ENCODE peak calls at places on chromosomes 11 and 22, in eight cellular contexts. K is right cardiac atrium; H is foreskin keratinocyte; F is cardiac muscle cell; P is adrenal gland; R is left lung; L is thoracic aorta; T is effector memory CD4-positive, alpha-beta T cell. W is an unnamed sample.
A peak's percentile ranks its signal among the peaks of the same experiment; 100 is the strongest.

GRCh38 chr11:45599161-45599943 is 66.1 kb downstream of the CHST1 start:
- DNase-seq in K (no peak), H (no peak), F (no peak), P (no peak), R (no peak), L (no peak), T (no peak), W (no peak)

GRCh38 chr11:112172362-112172994 is 2.8 kb upstream of the BCO2 start:
- DNase-seq in K (no peak), H (peak; percentile 43), F (no peak), P (no peak), R (no peak), L (no peak), T (no peak), W (no peak)

GRCh38 chr11:46345131-46345597 is 2.1 kb upstream of the DGKZ start:
- DNase-seq in K (peak; percentile 88), H (peak; percentile 88), F (no peak), P (peak; percentile 61), R (peak; percentile 91), L (no peak), T (no peak), W (no peak)

GRCh38 chr11:120346233-120346632 is 10.0 kb downstream of the ARHGEF12 start:
- DNase-seq in K (no peak), H (no peak), F (no peak), P (no peak), R (no peak), L (no peak), T (no peak), W (no peak)

GRCh38 chr11:74284466-74284865 is 27.0 kb downstream of the P4HA3 start:
- DNase-seq in K (no peak), H (no peak), F (no peak), P (no peak), R (no peak), L (no peak), T (no peak), W (no peak)

GRCh38 chr11:61814958-61815789 is 1.6 kb downstream of the FADS1 start:
- DNase-seq in K (peak; percentile 100), H (peak; percentile 76), F (peak; percentile 98), P (peak; percentile 98), R (peak; percentile 99), L (peak; percentile 79), T (no peak), W (peak; percentile 92)

GRCh38 chr22:46721716-46722115 is 16.3 kb downstream of the CERK start:
- DNase-seq in K (peak; percentile 34), H (peak; percentile 39), F (no peak), P (no peak), R (no peak), L (no peak), T (no peak), W (no peak)

GRCh38 chr22:20229916-20230775 is 38.0 kb downstream of the RTN4R start:
- DNase-seq in K (peak; percentile 90), H (no peak), F (peak; percentile 11), P (no peak), R (no peak), L (peak; percentile 36), T (no peak), W (no peak)

GRCh38 chr11:92249156-92249753 is 24.6 kb downstream of the FAT3 start:
- DNase-seq in K (no peak), H (no peak), F (no peak), P (no peak), R (no peak), L (no peak), T (no peak), W (no peak)

DNA sequence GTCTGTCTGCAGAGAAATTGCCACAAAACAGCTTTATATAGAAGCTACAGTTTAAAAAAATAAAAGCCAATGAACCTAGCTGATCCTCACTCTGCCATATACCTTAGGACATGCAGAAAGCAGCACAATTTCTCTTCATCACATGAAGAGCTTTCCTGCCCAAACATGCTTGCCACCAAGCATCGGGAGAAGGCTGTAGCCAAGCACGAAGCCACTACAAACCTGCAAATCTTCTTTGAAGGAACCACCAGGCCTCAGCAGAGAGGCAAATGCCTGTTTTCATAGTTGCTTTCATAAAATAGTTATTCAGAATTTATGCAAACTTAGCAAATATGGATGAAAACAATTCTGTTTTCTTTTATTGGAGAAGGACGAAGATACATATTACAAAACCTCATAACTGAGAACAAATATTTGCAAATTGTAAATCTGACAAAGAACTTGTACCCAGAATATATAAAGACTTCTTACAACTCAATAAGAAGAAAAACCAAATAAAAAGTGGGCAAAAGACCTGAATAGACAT is 100.3 kb downstream of the RBFOX2 start:
- DNase-seq in K (no peak), H (peak; percentile 30), F (no peak), P (no peak), R (no peak), L (no peak), T (no peak), W (no peak)
- H3K27ac ChIP-seq in K (no peak overlapping the region), H (no peak overlapping the region), F (peak overlapping the region; percentile 30), P (no peak overlapping the region), R (no peak overlapping the region), L (no peak overlapping the region), T (no peak overlapping the region), W (no peak overlapping the region)

DNA sequence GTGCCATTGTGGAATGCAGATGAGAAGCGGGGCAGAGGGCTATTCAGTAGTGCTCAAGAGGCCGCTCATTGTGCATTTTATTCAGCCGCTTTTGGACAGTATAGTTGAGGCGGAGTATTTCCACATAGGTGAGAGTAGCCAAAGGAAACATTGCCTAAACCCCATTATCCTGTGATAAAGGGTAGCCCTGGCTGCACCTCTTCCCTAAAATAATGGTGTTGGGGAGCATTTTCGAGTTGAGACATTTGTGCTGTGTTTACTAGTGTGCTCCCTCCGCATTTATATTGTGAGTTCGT is 68.8 kb downstream of the SPECC1L start:
- DNase-seq in K (no peak), H (no peak), F (no peak), P (no peak), R (no peak), L (no peak), T (no peak), W (no peak)
- H3K27ac ChIP-seq in K (peak overlapping the region; percentile 92), H (no peak overlapping the region), F (peak overlapping the region; percentile 86), P (no peak overlapping the region), R (peak overlapping the region; percentile 65), L (no peak overlapping the region), T (no peak overlapping the region), W (no peak overlapping the region)

GRCh38 chr22:49855491-49855911 is 1.9 kb downstream of the ZBED4 start:
- DNase-seq in K (peak; percentile 27), H (peak; percentile 12), F (peak; percentile 27), P (no peak), R (no peak), L (no peak), T (no peak), W (no peak)
- H3K27ac ChIP-seq in K (no peak overlapping the region), H (no peak overlapping the region), F (no peak overlapping the region), P (no peak overlapping the region), R (peak overlapping the region; percentile 77), L (no peak overlapping the region), T (no peak overlapping the region), W (no peak overlapping the region)

DNA sequence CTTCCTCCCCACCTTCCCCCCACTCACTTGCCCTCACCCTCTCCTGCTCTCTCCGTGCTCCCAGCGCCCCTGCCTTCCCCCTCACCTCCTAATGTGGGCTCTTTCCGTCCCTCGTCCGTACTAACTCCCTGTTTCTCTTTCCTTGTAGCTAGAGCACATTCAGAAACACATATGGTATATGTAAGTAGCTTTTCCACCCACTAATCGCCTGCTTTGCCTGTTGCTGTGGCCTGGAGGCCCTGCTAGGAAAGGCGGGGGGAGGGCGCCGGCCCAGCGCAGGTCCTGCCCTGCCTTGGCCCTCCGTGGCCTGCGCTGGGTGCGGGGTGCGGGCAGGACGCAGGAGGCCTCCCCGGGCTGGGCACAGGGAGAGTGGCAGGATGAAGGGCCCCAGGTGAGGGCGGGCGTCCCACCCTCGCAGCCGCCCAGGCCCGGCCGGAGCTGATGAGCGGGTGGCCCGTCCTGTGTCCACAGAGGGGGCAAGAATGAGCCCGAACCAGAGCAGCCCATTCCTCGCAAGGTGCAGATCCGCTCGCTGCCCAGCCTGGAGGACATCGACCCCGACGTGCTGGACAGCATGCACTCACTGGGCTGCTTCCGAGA is 41.7 kb downstream of the MOB2 start:
- DNase-seq in K (no peak), H (no peak), F (no peak), P (no peak), R (no peak), L (no peak), T (no peak), W (no peak)
- H3K27ac ChIP-seq in K (no peak overlapping the region), H (no peak overlapping the region), F (no peak overlapping the region), P (no peak overlapping the region), R (no peak overlapping the region), L (no peak overlapping the region), T (no peak overlapping the region), W (no peak overlapping the region)